ENCODE peak calls at places on chromosomes 7 and 10, in ten cellular contexts. D is NCI-H146, S is MCF 10A, M is NCI-H1092 treated with DMSO at 0.1 percent for 48 hours, C is Right ventricle myocardium inferior, G is iPS-NIHi11, P is mesothelial cell of epicardium, Y is NCI-H510A, U is small intestine, V is cerebellum. N is an unnamed sample.

GRCh38 chr10:45501791-45502190 is 127.8 kb downstream of the ALOX5 start:
- DNase-seq in D (no peak), S (no peak), M (no peak), C (no peak), G (no peak), P (no peak), Y (no peak), U (no peak), V (no peak), N (no peak)

GRCh38 chr7:127367679-127368078 is 24.8 kb downstream of the ZNF800 start:
- DNase-seq in D (no peak), S (no peak), M (no peak), C (no peak), G (no peak), P (no peak), Y (no peak), U (no peak), V (no peak), N (no peak)

GRCh38 chr10:132836832-132837540 is 51.0 kb upstream of the NKX6-2 start:
- DNase-seq in D (no peak), S (peak; percentile 10), M (no peak), C (peak; percentile 68), G (peak; percentile 95), P (peak; percentile 55), Y (no peak), U (peak; percentile 23), V (peak; percentile 80), N (peak; percentile 32)

GRCh38 chr10:17512341-17513001 is 58.1 kb upstream of the ST8SIA6 start:
- DNase-seq in D (no peak), S (peak; percentile 97), M (no peak), C (no peak), G (no peak), P (no peak), Y (no peak), U (peak; percentile 73), V (no peak), N (no peak)

GRCh38 chr7:90487808-90488207 is 18.4 kb downstream of the PTTG1IP2 start:
- DNase-seq in D (no peak), S (no peak), M (no peak), C (no peak), G (no peak), P (no peak), Y (no peak), U (no peak), V (no peak), N (no peak)

GRCh38 chr10:78685466-78686163 is 383.2 kb upstream of the ZMIZ1 start:
- DNase-seq in D (no peak), S (peak; percentile 39), M (no peak), C (no peak), G (no peak), P (no peak), Y (no peak), U (no peak), V (no peak), N (no peak)

GRCh38 chr7:73941836-73942551 is 81.0 kb downstream of the TMEM270 start:
- DNase-seq in D (no peak), S (peak; percentile 75), M (no peak), C (no peak), G (no peak), P (no peak), Y (no peak), U (no peak), V (no peak), N (no peak)

GRCh38 chr10:126225672-126226007 is 162.6 kb downstream of the ADAM12 start:
- DNase-seq in D (no peak), S (no peak), M (no peak), C (no peak), G (no peak), P (no peak), Y (no peak), U (no peak), V (no peak), N (no peak)

GRCh38 chr10:49000437-49001398 is 61.1 kb upstream of the LRRC18 start:
- DNase-seq in D (no peak), S (no peak), M (no peak), C (no peak), G (no peak), P (no peak), Y (no peak), U (no peak), V (peak; percentile 33), N (no peak)

GRCh38 chr7:41053830-41054229 is 649.1 kb downstream of the INHBA start:
- DNase-seq in D (no peak), S (no peak), M (no peak), C (no peak), G (no peak), P (no peak), Y (no peak), U (no peak), V (no peak), N (no peak)

GRCh38 chr10:86941426-86941825 is 16.0 kb downstream of the MMRN2 start:
- DNase-seq in D (no peak), S (no peak), M (no peak), C (no peak), G (no peak), P (no peak), Y (no peak), U (no peak), V (no peak), N (no peak)

GRCh38 chr10:77282163-77282562 is 355.4 kb downstream of the KCNMA1 start:
- DNase-seq in D (no peak), S (no peak), M (no peak), C (no peak), G (no peak), P (no peak), Y (no peak), U (no peak), V (no peak), N (no peak)

GRCh38 chr7:2412587-2413201 is 9.3 kb downstream of the CHST12 start:
- DNase-seq in D (no peak), S (no peak), M (no peak), C (no peak), G (no peak), P (no peak), Y (no peak), U (no peak), V (no peak), N (no peak)

GRCh38 chr10:79483948-79484347 is 28.4 kb upstream of the EIF5AL1 start:
- DNase-seq in D (no peak), S (no peak), M (no peak), C (no peak), G (no peak), P (no peak), Y (no peak), U (no peak), V (no peak), N (no peak)

GRCh38 chr10:12144538-12144937 is 15.1 kb downstream of the SEC61A2 start:
- DNase-seq in D (no peak), S (no peak), M (no peak), C (no peak), G (no peak), P (no peak), Y (no peak), U (no peak), V (no peak), N (no peak)

GRCh38 chr7:81482600-81483186 is 287.2 kb downstream of the HGF start:
- DNase-seq in D (peak; percentile 3), S (peak; percentile 22), M (peak; percentile 49), C (no peak), G (no peak), P (no peak), Y (no peak), U (no peak), V (peak; percentile 32), N (no peak)

GRCh38 chr10:58180633-58181032 is 87.1 kb downstream of the IPMK start:
- DNase-seq in D (no peak), S (peak; percentile 36), M (no peak), C (no peak), G (no peak), P (no peak), Y (no peak), U (peak; percentile 17), V (no peak), N (no peak)

GRCh38 chr7:131071786-131072504 is 255.7 kb upstream of the MKLN1 start:
- DNase-seq in D (no peak), S (peak; percentile 92), M (no peak), C (no peak), G (no peak), P (no peak), Y (no peak), U (peak; percentile 71), V (no peak), N (no peak)

GRCh38 chr10:130329792-130330191 is 193.6 kb downstream of the GLRX3 start:
- DNase-seq in D (no peak), S (no peak), M (no peak), C (no peak), G (no peak), P (no peak), Y (no peak), U (no peak), V (no peak), N (no peak)

GRCh38 chr7:28672397-28672797 is 260.1 kb downstream of the CREB5 start:
- DNase-seq in D (no peak), S (no peak), M (peak; percentile 17), C (no peak), G (peak; percentile 26), P (no peak), Y (no peak), U (no peak), V (no peak), N (no peak)

N was measured in GM18507.